ENCODE peak calls at places on chromosomes 7 and 10, in ten cellular contexts. L is hepatocyte, Y is astrocyte, R is body of pancreas, G is stomach, N is brain microvascular endothelial cell, P is cardiac muscle cell, J is HCT116, X is psoas muscle, E is uterus. C is an unnamed sample.

GRCh38 chr10:47405829-47406547 is 21.9 kb upstream of the ZNF488 start:
- DNase-seq in J (no peak), N (no peak), E (peak; percentile 4), Y (no peak), P (no peak), G (no peak), X (no peak), R (no peak), L (no peak), C (no peak)

GRCh38 chr10:98376485-98376884 is 38.5 kb downstream of the PYROXD2 start:
- DNase-seq in P (no peak), E (no peak), L (no peak), R (no peak), Y (peak; percentile 68), X (no peak), J (no peak), N (no peak), G (no peak), C (no peak)

GRCh38 chr7:158431941-158432347 is 155.7 kb downstream of the PTPRN2 start:
- DNase-seq in X (peak; percentile 54), L (peak; percentile 94), J (peak; percentile 54), P (no peak), Y (peak; percentile 30), R (peak; percentile 24), G (peak; percentile 86), N (peak; percentile 99), E (peak; percentile 73), C (peak; percentile 82)

GRCh38 chr10:28587270-28587969 is 54.5 kb downstream of the WAC start:
- DNase-seq in P (no peak), E (no peak), L (no peak), N (no peak), J (no peak), Y (no peak), X (no peak), R (no peak), G (peak; percentile 25), C (no peak)

GRCh38 chr10:70672993-70673928 is 955 bp downstream of the ADAMTS14 start:
- DNase-seq in P (no peak), N (peak; percentile 74), E (peak; percentile 65), R (no peak), J (no peak), X (peak; percentile 61), G (no peak), Y (peak; percentile 91), L (peak; percentile 26), C (no peak)

GRCh38 chr7:2470204-2471021 is 5.8 kb downstream of the GRIFIN start:
- DNase-seq in Y (no peak), E (no peak), R (no peak), J (no peak), X (no peak), L (no peak), P (no peak), G (no peak), N (no peak), C (peak; percentile 71)

GRCh38 chr10:30219977-30220751 is 128.9 kb downstream of the MTPAP start:
- DNase-seq in R (no peak), N (peak; percentile 34), X (no peak), L (peak; percentile 30), G (no peak), J (no peak), P (no peak), Y (peak; percentile 25), E (no peak), C (no peak)

GRCh38 chr10:127715782-127716378 is 21.1 kb upstream of the FOXI2 start:
- DNase-seq in N (no peak), L (no peak), X (no peak), P (peak; percentile 37), J (peak; percentile 46), E (no peak), Y (peak; percentile 9), R (no peak), G (no peak), C (no peak)

GRCh38 chr7:156999611-157000046 is 10.8 kb downstream of the MNX1 start:
- DNase-seq in X (no peak), E (no peak), L (no peak), P (no peak), G (peak; percentile 40), J (no peak), R (no peak), N (no peak), Y (no peak), C (peak; percentile 33)
- H3K4me3 ChIP-seq in X (peak overlapping the region; percentile 52), E (no peak overlapping the region), L (peak overlapping the region; percentile 4), P (peak overlapping the region; percentile 36), G (peak overlapping the region; percentile 50), J (peak overlapping the region; percentile 59), R (peak overlapping the region; percentile 67), N (no peak overlapping the region), Y (no peak overlapping the region), C (peak overlapping the region; percentile 67)

GRCh38 chr10:104350146-104350635 is 3.4 kb upstream of the CFAP58 start:
- DNase-seq in E (no peak), Y (peak; percentile 54), R (no peak), G (no peak), J (peak; percentile 70), N (no peak), L (peak; percentile 74), P (peak; percentile 68), X (no peak), C (no peak)

GRCh38 chr10:104353325-104354048 is at the start of gene CFAP58:
- DNase-seq in P (peak; percentile 93), R (peak; percentile 96), L (peak; percentile 95), Y (peak; percentile 62), J (peak; percentile 89), E (peak; percentile 96), N (peak; percentile 92), X (peak; percentile 89), G (peak; percentile 96), C (peak; percentile 96)

GRCh38 chr10:104351919-104352318 is 1.7 kb upstream of the CFAP58 start:
- DNase-seq in R (no peak), E (no peak), Y (no peak), L (no peak), G (no peak), X (no peak), J (no peak), P (no peak), N (no peak), C (no peak)

GRCh38 chr10:104349623-104350142 is 4.0 kb upstream of the CFAP58 start:
- DNase-seq in P (no peak), N (no peak), Y (peak; percentile 61), L (peak; percentile 78), R (no peak), E (no peak), G (no peak), X (no peak), J (no peak), C (no peak)

DNA sequence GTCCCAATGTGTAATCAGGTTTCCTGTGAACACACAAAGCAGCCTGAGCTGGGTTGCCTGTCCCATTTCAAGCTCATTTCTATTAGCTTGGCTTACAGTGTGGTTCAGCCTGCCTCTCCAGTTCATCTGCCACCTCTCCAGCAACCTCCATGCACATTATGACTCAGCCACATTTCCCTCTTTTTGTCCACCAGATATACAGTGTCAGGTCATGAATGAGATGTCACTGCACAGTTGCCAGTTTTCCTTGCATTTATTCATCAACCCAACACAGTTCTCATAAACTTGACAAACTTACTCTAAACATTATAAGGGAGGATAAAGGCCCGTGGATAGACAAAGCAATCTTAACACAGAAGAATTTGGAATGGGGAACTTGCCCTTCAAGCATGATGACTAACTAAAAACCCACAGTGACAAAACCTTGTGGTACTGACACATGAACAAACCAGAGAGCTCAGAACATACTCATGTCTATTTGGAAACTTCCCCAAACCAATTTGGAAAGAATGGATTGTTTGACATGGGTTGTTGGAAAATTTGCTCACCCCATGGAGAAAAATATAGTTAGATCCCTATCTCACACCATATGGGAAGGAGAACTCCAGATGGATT is 2.5 kb upstream of the CFAP58 start:
- DNase-seq in R (no peak), X (no peak), P (no peak), E (no peak), N (no peak), Y (peak; percentile 80), J (no peak), L (no peak), G (no peak), C (no peak)
- TF ChIP-seq CTCF in R (no peak), X (no peak), P (no peak), E (no peak), N (no peak), Y (no peak), J (no peak), L (no peak), G (no peak), C (no peak)

GRCh38 chr7:38940774-38941173 is 31.8 kb upstream of the VPS41 start:
- DNase-seq in P (no peak), E (no peak), J (no peak), G (no peak), R (no peak), N (no peak), L (no peak), X (no peak), Y (no peak), C (no peak)
- H3K27ac ChIP-seq in P (no peak overlapping the region), E (no peak overlapping the region), J (no peak overlapping the region), G (no peak overlapping the region), R (no peak overlapping the region), N (no peak overlapping the region), L (no peak overlapping the region), X (no peak overlapping the region), Y (no peak overlapping the region), C (no peak overlapping the region)

DNA sequence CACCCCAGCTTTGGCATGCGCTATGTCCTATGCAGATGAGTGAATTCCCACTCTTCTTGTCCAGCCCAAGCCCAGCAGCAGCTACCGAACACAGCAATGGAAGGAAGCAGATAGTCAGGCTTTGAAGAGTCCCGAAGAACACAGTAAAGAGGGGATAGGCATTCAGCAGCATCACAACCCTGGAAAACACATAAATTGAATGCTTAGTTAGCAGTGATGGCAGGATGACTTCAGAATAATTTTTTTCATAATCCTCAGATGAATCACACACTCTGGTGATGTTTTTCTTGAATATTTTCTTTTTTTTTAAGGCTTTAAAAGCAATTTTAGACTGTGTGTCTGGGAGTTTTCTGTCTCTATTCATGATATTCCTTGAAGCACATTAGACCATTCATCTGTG is 95.8 kb downstream of the CFAP58 start:
- DNase-seq in G (no peak), N (peak; percentile 17), J (no peak), Y (peak; percentile 65), E (no peak), L (no peak), P (no peak), R (no peak), X (no peak), C (no peak)
- H3K4me3 ChIP-seq in G (no peak overlapping the region), N (no peak overlapping the region), J (no peak overlapping the region), Y (no peak overlapping the region), E (no peak overlapping the region), L (no peak overlapping the region), P (no peak overlapping the region), R (no peak overlapping the region), X (no peak overlapping the region), C (no peak overlapping the region)